ENCODE peak calls at places on chromosomes 3 and 15, in six cellular contexts. C is H1, H is K562, M is GM12892, P is HepG2, E is GM12878. S is an unnamed sample.

GRCh38 chr15:33022629-33023028 is 171.9 kb downstream of the FMN1 start:
- DNase-seq in M (no peak), E (no peak), C (no peak), H (no peak), P (no peak), S (no peak)

GRCh38 chr3:56796996-56797395 is 4.8 kb downstream of the ARHGEF3 start:
- DNase-seq in M (no peak), H (no peak), C (no peak), E (no peak), P (no peak), S (no peak)

GRCh38 chr15:64430000-64430735 is 30.2 kb upstream of the ZNF609 start:
- DNase-seq in E (peak; percentile 65), M (no peak), C (peak; percentile 69), H (peak; percentile 80), P (no peak), S (no peak)

GRCh38 chr3:69547457-69548014 is 161.6 kb upstream of the FRMD4B start:
- DNase-seq in H (no peak), E (no peak), C (no peak), P (no peak), M (no peak), S (no peak)

GRCh38 chr15:99442268-99442897 is 123.4 kb upstream of the MEF2A start:
- DNase-seq in M (no peak), E (no peak), C (no peak), H (no peak), P (no peak), S (no peak)

GRCh38 chr3:77795013-77795412 is 755.1 kb downstream of the ROBO2 start:
- DNase-seq in H (no peak), C (peak; percentile 57), P (no peak), M (no peak), E (no peak), S (no peak)

GRCh38 chr3:127263586-127264231 is 24.1 kb downstream of the PRR20G start:
- DNase-seq in H (no peak), P (no peak), M (no peak), C (no peak), E (no peak), S (no peak)

GRCh38 chr15:99123706-99124451 is 19.0 kb downstream of the SYNM start:
- DNase-seq in M (no peak), P (peak; percentile 83), H (peak; percentile 50), C (no peak), E (no peak), S (no peak)

GRCh38 chr3:129549006-129549800 is 6.2 kb downstream of the H1-8 start:
- DNase-seq in E (no peak), P (no peak), C (no peak), H (peak; percentile 17), M (no peak), S (no peak)

GRCh38 chr3:187773233-187773962 is 28.1 kb upstream of the BCL6 start:
- DNase-seq in E (peak; percentile 48), H (no peak), C (no peak), P (no peak), M (peak; percentile 17), S (no peak)

GRCh38 chr15:80803580-80804525 is 24.7 kb downstream of the CEMIP start:
- DNase-seq in C (no peak), E (no peak), M (no peak), P (no peak), H (no peak), S (no peak)

GRCh38 chr3:183308746-183309145 is 55.7 kb downstream of the B3GNT5 start:
- DNase-seq in C (no peak), P (no peak), M (no peak), H (no peak), E (no peak), S (no peak)

GRCh38 chr3:99678023-99678422 is 39.6 kb downstream of the COL8A1 start:
- DNase-seq in H (no peak), M (no peak), C (no peak), P (no peak), E (no peak), S (no peak)

GRCh38 chr15:62344806-62345539 is 179.9 kb upstream of the C2CD4B start:
- DNase-seq in E (peak; percentile 56), H (peak; percentile 77), P (peak; percentile 77), C (peak; percentile 60), M (peak; percentile 36), S (peak; percentile 39)

GRCh38 chr15:75188499-75188898 is 13.2 kb upstream of the C15orf39 start:
- DNase-seq in M (no peak), P (no peak), C (no peak), E (no peak), H (no peak), S (no peak)

GRCh38 chr3:46417120-46417510 is 10.1 kb downstream of the CCRL2 start:
- DNase-seq in C (no peak), E (no peak), H (no peak), P (no peak), M (no peak), S (no peak)

GRCh38 chr3:46417841-46418611 is 11.0 kb downstream of the CCRL2 start:
- DNase-seq in E (no peak), C (no peak), H (no peak), P (no peak), M (no peak), S (no peak)

GRCh38 chr3:46412786-46413298 is 5.8 kb downstream of the CCRL2 start:
- DNase-seq in M (no peak), E (no peak), C (no peak), H (no peak), P (no peak), S (no peak)

GRCh38 chr3:46419816-46420215 is 12.8 kb downstream of the CCRL2 start:
- DNase-seq in C (no peak), H (no peak), E (no peak), M (no peak), P (no peak), S (no peak)

GRCh38 chr3:46416134-46417119 is 9.4 kb downstream of the CCRL2 start:
- DNase-seq in M (no peak), E (no peak), H (peak; percentile 52), P (no peak), C (no peak), S (no peak)
- TF ChIP-seq TAF1 in M (no peak), E (no peak), H (no peak), P (no peak), C (no peak), S (no peak)

GRCh38 chr3:189389346-189389745 is 217.6 kb downstream of the TPRG1 start:
- DNase-seq in M (no peak), E (no peak), H (no peak), C (no peak), P (no peak), S (no peak)

GRCh38 chr3:189383630-189384029 is 211.9 kb downstream of the TPRG1 start:
- DNase-seq in C (no peak), H (no peak), E (no peak), P (no peak), M (no peak), S (no peak)

GRCh38 chr3:189386739-189387138 is 215.0 kb downstream of the TPRG1 start:
- DNase-seq in H (no peak), M (no peak), E (no peak), C (no peak), P (no peak), S (no peak)
- TF ChIP-seq POLR2A in H (no peak), M (no peak), E (no peak), C (no peak), P (no peak), S (no peak)

GRCh38 chr15:83205725-83206324 is 1.8 kb downstream of the HDGFL3 start:
- DNase-seq in P (no peak), M (no peak), H (peak; percentile 27), C (no peak), E (no peak), S (no peak)
- TF ChIP-seq TAF1 in P (no peak), M (no peak), H (no peak), C (no peak), E (no peak), S (no peak)

GRCh38 chr3:197298341-197298857 is at the start of gene DLG1:
- DNase-seq in P (peak; percentile 88), H (peak; percentile 96), M (peak; percentile 77), C (peak; percentile 74), E (peak; percentile 53), S (peak; percentile 80)

GRCh38 chr3:197295871-197296270 is 2.5 kb downstream of the DLG1 start:
- DNase-seq in E (no peak), H (no peak), C (no peak), P (no peak), M (no peak), S (no peak)

GRCh38 chr3:197298858-197299854 is 744 bp upstream of the DLG1 start:
- DNase-seq in H (peak; percentile 73), M (peak; percentile 28), C (no peak), E (no peak), P (peak; percentile 49), S (peak; percentile 29)

GRCh38 chr3:197297020-197297419 is 1.4 kb downstream of the DLG1 start:
- DNase-seq in M (no peak), H (peak; percentile 26), E (no peak), P (no peak), C (no peak), S (no peak)

GRCh38 chr3:197297476-197298340 is 704 bp downstream of the DLG1 start:
- DNase-seq in P (peak; percentile 80), C (peak; percentile 65), E (no peak), H (peak; percentile 95), M (peak; percentile 88), S (peak; percentile 87)
- TF ChIP-seq POLR2A in P (peak; percentile 49), C (no peak), E (peak; percentile 71), H (no peak), M (no peak), S (no peak)

GRCh38 chr15:31869640-31870335 is 160.5 kb upstream of the CHRNA7 start:
- DNase-seq in E (no peak), P (no peak), M (no peak), H (no peak), C (no peak), S (no peak)
- TF ChIP-seq TAF1 in E (no peak), P (no peak), M (no peak), H (no peak), C (no peak), S (no peak)

S was measured in GM12891.